ENCODE peak calls at places on chromosome 5, in four cellular contexts. One of them, this sample, is unnamed.
A peak's percentile ranks its signal among the peaks of the same experiment; 100 is the strongest.

GRCh38 chr5:179927834-179928233 is 20.1 kb upstream of the TBC1D9B start:
- DNase-seq in NCI-H2107: no peak
- DNase-seq in natural killer cell treated with Interleukin-12 subunit alpha and Interleukin-12 subunit beta and Interleukin-15 and Interleukin-18, amount 100 ng/mL, for 72 hours: no peak
- DNase-seq in stimulated activated naive CD8-positive, alpha-beta T cell treated with anti-CD3 and anti-CD28 coated beads, Interleukin-15, amount 100 ng/mL, for 72 hours: no peak
- DNase-seq in this sample: no peak

GRCh38 chr5:2299388-2300220 is 416.9 kb upstream of the IRX4 start:
- DNase-seq in stimulated activated naive CD8-positive, alpha-beta T cell treated with anti-CD3 and anti-CD28 coated beads, Interleukin-15, amount 100 ng/mL, for 72 hours: no peak
- DNase-seq in NCI-H2107: no peak
- DNase-seq in natural killer cell treated with Interleukin-12 subunit alpha and Interleukin-12 subunit beta and Interleukin-15 and Interleukin-18, amount 100 ng/mL, for 72 hours: no peak
- DNase-seq in this sample: no peak

GRCh38 chr5:179139111-179139935 is 79.2 kb downstream of the ZNF354C start:
- DNase-seq in stimulated activated naive CD8-positive, alpha-beta T cell treated with anti-CD3 and anti-CD28 coated beads, Interleukin-15, amount 100 ng/mL, for 72 hours: no peak
- DNase-seq in natural killer cell treated with Interleukin-12 subunit alpha and Interleukin-12 subunit beta and Interleukin-15 and Interleukin-18, amount 100 ng/mL, for 72 hours: no peak
- DNase-seq in NCI-H2107: no peak
- DNase-seq in this sample: peak; percentile 19

GRCh38 chr5:100904259-100904822 is 1.3 kb upstream of the ST8SIA4 start:
- DNase-seq in stimulated activated naive CD8-positive, alpha-beta T cell treated with anti-CD3 and anti-CD28 coated beads, Interleukin-15, amount 100 ng/mL, for 72 hours: peak; percentile 73
- DNase-seq in NCI-H2107: no peak
- DNase-seq in natural killer cell treated with Interleukin-12 subunit alpha and Interleukin-12 subunit beta and Interleukin-15 and Interleukin-18, amount 100 ng/mL, for 72 hours: peak; percentile 70
- DNase-seq in this sample: peak; percentile 22

GRCh38 chr5:151924564-151925395 is at the start of gene GLRA1:
- DNase-seq in stimulated activated naive CD8-positive, alpha-beta T cell treated with anti-CD3 and anti-CD28 coated beads, Interleukin-15, amount 100 ng/mL, for 72 hours: peak; percentile 38
- DNase-seq in natural killer cell treated with Interleukin-12 subunit alpha and Interleukin-12 subunit beta and Interleukin-15 and Interleukin-18, amount 100 ng/mL, for 72 hours: no peak
- DNase-seq in NCI-H2107: no peak
- DNase-seq in this sample: peak; percentile 64

GRCh38 chr5:149855371-149855770 is 89.2 kb downstream of the PDE6A start:
- DNase-seq in NCI-H2107: peak; percentile 9
- DNase-seq in natural killer cell treated with Interleukin-12 subunit alpha and Interleukin-12 subunit beta and Interleukin-15 and Interleukin-18, amount 100 ng/mL, for 72 hours: no peak
- DNase-seq in stimulated activated naive CD8-positive, alpha-beta T cell treated with anti-CD3 and anti-CD28 coated beads, Interleukin-15, amount 100 ng/mL, for 72 hours: no peak
- DNase-seq in this sample: no peak

GRCh38 chr5:1514027-1514818 is 9.5 kb downstream of the LPCAT1 start:
- DNase-seq in natural killer cell treated with Interleukin-12 subunit alpha and Interleukin-12 subunit beta and Interleukin-15 and Interleukin-18, amount 100 ng/mL, for 72 hours: peak; percentile 48
- DNase-seq in stimulated activated naive CD8-positive, alpha-beta T cell treated with anti-CD3 and anti-CD28 coated beads, Interleukin-15, amount 100 ng/mL, for 72 hours: peak; percentile 7
- DNase-seq in NCI-H2107: no peak
- DNase-seq in this sample: peak; percentile 18

GRCh38 chr5:142770650-142771609 is 753 bp downstream of the ARHGAP26 start:
- DNase-seq in NCI-H2107: peak; percentile 2
- DNase-seq in natural killer cell treated with Interleukin-12 subunit alpha and Interleukin-12 subunit beta and Interleukin-15 and Interleukin-18, amount 100 ng/mL, for 72 hours: peak; percentile 83
- DNase-seq in stimulated activated naive CD8-positive, alpha-beta T cell treated with anti-CD3 and anti-CD28 coated beads, Interleukin-15, amount 100 ng/mL, for 72 hours: peak; percentile 66
- DNase-seq in this sample: peak; percentile 68

GRCh38 chr5:80376557-80376956 is 31.3 kb upstream of the ZFYVE16 start:
- DNase-seq in NCI-H2107: no peak
- DNase-seq in natural killer cell treated with Interleukin-12 subunit alpha and Interleukin-12 subunit beta and Interleukin-15 and Interleukin-18, amount 100 ng/mL, for 72 hours: no peak
- DNase-seq in stimulated activated naive CD8-positive, alpha-beta T cell treated with anti-CD3 and anti-CD28 coated beads, Interleukin-15, amount 100 ng/mL, for 72 hours: no peak
- DNase-seq in this sample: no peak

GRCh38 chr5:57538341-57538955 is 55.8 kb upstream of the ACTBL2 start:
- DNase-seq in natural killer cell treated with Interleukin-12 subunit alpha and Interleukin-12 subunit beta and Interleukin-15 and Interleukin-18, amount 100 ng/mL, for 72 hours: no peak
- DNase-seq in NCI-H2107: no peak
- DNase-seq in stimulated activated naive CD8-positive, alpha-beta T cell treated with anti-CD3 and anti-CD28 coated beads, Interleukin-15, amount 100 ng/mL, for 72 hours: no peak
- DNase-seq in this sample: no peak

GRCh38 chr5:12217039-12217438 is 312.8 kb upstream of the CTNND2 start:
- DNase-seq in stimulated activated naive CD8-positive, alpha-beta T cell treated with anti-CD3 and anti-CD28 coated beads, Interleukin-15, amount 100 ng/mL, for 72 hours: no peak
- DNase-seq in natural killer cell treated with Interleukin-12 subunit alpha and Interleukin-12 subunit beta and Interleukin-15 and Interleukin-18, amount 100 ng/mL, for 72 hours: no peak
- DNase-seq in NCI-H2107: no peak
- DNase-seq in this sample: no peak

GRCh38 chr5:141664733-141665461 is 13.7 kb upstream of the FCHSD1 start:
- DNase-seq in NCI-H2107: no peak
- DNase-seq in stimulated activated naive CD8-positive, alpha-beta T cell treated with anti-CD3 and anti-CD28 coated beads, Interleukin-15, amount 100 ng/mL, for 72 hours: peak; percentile 77
- DNase-seq in natural killer cell treated with Interleukin-12 subunit alpha and Interleukin-12 subunit beta and Interleukin-15 and Interleukin-18, amount 100 ng/mL, for 72 hours: peak; percentile 68
- DNase-seq in this sample: peak; percentile 78

GRCh38 chr5:65727491-65728156 is 5.6 kb downstream of the NLN start:
- DNase-seq in natural killer cell treated with Interleukin-12 subunit alpha and Interleukin-12 subunit beta and Interleukin-15 and Interleukin-18, amount 100 ng/mL, for 72 hours: no peak
- DNase-seq in NCI-H2107: no peak
- DNase-seq in stimulated activated naive CD8-positive, alpha-beta T cell treated with anti-CD3 and anti-CD28 coated beads, Interleukin-15, amount 100 ng/mL, for 72 hours: no peak
- DNase-seq in this sample: no peak

GRCh38 chr5:66307647-66308257 is 163.7 kb downstream of the SREK1 start:
- DNase-seq in natural killer cell treated with Interleukin-12 subunit alpha and Interleukin-12 subunit beta and Interleukin-15 and Interleukin-18, amount 100 ng/mL, for 72 hours: no peak
- DNase-seq in NCI-H2107: peak; percentile 17
- DNase-seq in stimulated activated naive CD8-positive, alpha-beta T cell treated with anti-CD3 and anti-CD28 coated beads, Interleukin-15, amount 100 ng/mL, for 72 hours: no peak
- DNase-seq in this sample: no peak

GRCh38 chr5:177317959-177318377 is 6.3 kb upstream of the MXD3 start:
- DNase-seq in natural killer cell treated with Interleukin-12 subunit alpha and Interleukin-12 subunit beta and Interleukin-15 and Interleukin-18, amount 100 ng/mL, for 72 hours: peak; percentile 83
- DNase-seq in NCI-H2107: no peak
- DNase-seq in stimulated activated naive CD8-positive, alpha-beta T cell treated with anti-CD3 and anti-CD28 coated beads, Interleukin-15, amount 100 ng/mL, for 72 hours: peak; percentile 74
- DNase-seq in this sample: peak; percentile 74

This sample was measured in left cardiac atrium.